ENCODE peak calls at places on chromosome 10, in six cellular contexts. C, L, U, F, D and H are unnamed samples.

GRCh38 chr10:77820349-77820748 is 106.2 kb downstream of the DLG5 start:
- DNase-seq in C (no peak), L (no peak), U (no peak), F (peak; percentile 37), D (no peak), H (no peak)

GRCh38 chr10:11395581-11396310 is 215.7 kb downstream of the USP6NL start:
- DNase-seq in C (no peak), L (no peak), U (no peak), F (no peak), D (no peak), H (no peak)

GRCh38 chr10:33224251-33224965 is 110.1 kb downstream of the NRP1 start:
- DNase-seq in C (no peak), L (no peak), U (no peak), F (no peak), D (no peak), H (no peak)

GRCh38 chr10:69801434-69802315 is at the start of gene COL13A1:
- DNase-seq in C (peak; percentile 67), L (peak; percentile 73), U (no peak), F (no peak), D (peak; percentile 66), H (peak; percentile 90)

GRCh38 chr10:18968196-18968595 is 80.4 kb upstream of the MALRD1 start:
- DNase-seq in C (no peak), L (no peak), U (no peak), F (no peak), D (no peak), H (no peak)

GRCh38 chr10:121449457-121450045 is 148.7 kb downstream of the FGFR2 start:
- DNase-seq in C (no peak), L (no peak), U (no peak), F (no peak), D (no peak), H (no peak)

GRCh38 chr10:75229961-75230360 is 5.8 kb downstream of the COMTD1 start:
- DNase-seq in C (peak; percentile 59), L (no peak), U (no peak), F (no peak), D (no peak), H (peak; percentile 69)

GRCh38 chr10:24465124-24465874 is 256.4 kb downstream of the KIAA1217 start:
- DNase-seq in C (peak; percentile 45), L (no peak), U (no peak), F (no peak), D (no peak), H (peak; percentile 91)

GRCh38 chr10:76255241-76255640 is 823.8 kb downstream of the LRMDA start:
- DNase-seq in C (no peak), L (no peak), U (no peak), F (no peak), D (no peak), H (peak; percentile 4)

GRCh38 chr10:31759124-31759798 is 169.4 kb downstream of the ARHGAP12 start:
- DNase-seq in C (peak; percentile 43), L (peak; percentile 71), U (no peak), F (no peak), D (peak; percentile 60), H (peak; percentile 88)

GRCh38 chr10:79345241-79346011 is 1.8 kb upstream of the PPIF start:
- DNase-seq in C (no peak), L (peak; percentile 64), U (peak; percentile 21), F (no peak), D (no peak), H (no peak)

GRCh38 chr10:47025540-47026300 is 114.5 kb downstream of the PTPN20 start:
- DNase-seq in C (peak; percentile 22), L (peak; percentile 53), U (peak; percentile 17), F (no peak), D (peak; percentile 63), H (peak; percentile 94)

GRCh38 chr10:69710008-69710905 is 80.2 kb downstream of the FAM241B start:
- DNase-seq in C (no peak), L (peak; percentile 46), U (no peak), F (no peak), D (no peak), H (no peak)

GRCh38 chr10:60944159-60944909 is at the start of gene RHOBTB1:
- DNase-seq in C (peak; percentile 82), L (peak; percentile 91), U (peak; percentile 74), F (peak; percentile 43), D (peak; percentile 83), H (peak; percentile 92)

GRCh38 chr10:70699659-70700174 is 27.4 kb downstream of the ADAMTS14 start:
- DNase-seq in C (no peak), L (no peak), U (no peak), F (peak; percentile 29), D (no peak), H (no peak)

GRCh38 chr10:3131098-3131497 is 41.5 kb downstream of the PITRM1 start:
- DNase-seq in C (peak; percentile 43), L (no peak), U (no peak), F (peak; percentile 25), D (no peak), H (peak; percentile 30)

GRCh38 chr10:119162693-119163092 is 2.8 kb downstream of the SFXN4 start:
- DNase-seq in C (no peak), L (no peak), U (no peak), F (no peak), D (no peak), H (no peak)

GRCh38 chr10:127278001-127278400 is 81.6 kb upstream of the INSYN2A start:
- DNase-seq in C (peak; percentile 26), L (no peak), U (no peak), F (peak; percentile 76), D (no peak), H (peak; percentile 26)

GRCh38 chr10:76618641-76619040 is 1019.0 kb downstream of the KCNMA1 start:
- DNase-seq in C (no peak), L (no peak), U (no peak), F (peak; percentile 69), D (no peak), H (no peak)

GRCh38 chr10:109996766-109997171 is 11.0 kb upstream of the ADD3 start:
- DNase-seq in C (no peak), L (no peak), U (no peak), F (no peak), D (no peak), H (no peak)
- H3K4me3 ChIP-seq in C (no peak overlapping the region), L (no peak overlapping the region), U (no peak overlapping the region), F (no peak overlapping the region), D (no peak overlapping the region), H (no peak overlapping the region)

GRCh38 chr10:5615263-5615820 is 51.1 kb downstream of the ASB13 start:
- DNase-seq in C (no peak), L (no peak), U (no peak), F (no peak), D (no peak), H (no peak)

GRCh38 chr10:5618042-5618441 is 48.4 kb downstream of the ASB13 start:
- DNase-seq in C (no peak), L (no peak), U (no peak), F (no peak), D (no peak), H (no peak)

GRCh38 chr10:5616046-5616445 is 50.3 kb downstream of the ASB13 start:
- DNase-seq in C (no peak), L (no peak), U (no peak), F (no peak), D (no peak), H (no peak)

GRCh38 chr10:5617521-5617920 is 48.9 kb downstream of the ASB13 start:
- DNase-seq in C (no peak), L (no peak), U (no peak), F (no peak), D (no peak), H (no peak)

GRCh38 chr10:5616871-5617270 is 49.5 kb downstream of the ASB13 start:
- DNase-seq in C (no peak), L (no peak), U (no peak), F (no peak), D (no peak), H (peak; percentile 10)
- H3K4me3 ChIP-seq in C (no peak overlapping the region), L (no peak overlapping the region), U (no peak overlapping the region), F (no peak overlapping the region), D (no peak overlapping the region), H (no peak overlapping the region)

DNA sequence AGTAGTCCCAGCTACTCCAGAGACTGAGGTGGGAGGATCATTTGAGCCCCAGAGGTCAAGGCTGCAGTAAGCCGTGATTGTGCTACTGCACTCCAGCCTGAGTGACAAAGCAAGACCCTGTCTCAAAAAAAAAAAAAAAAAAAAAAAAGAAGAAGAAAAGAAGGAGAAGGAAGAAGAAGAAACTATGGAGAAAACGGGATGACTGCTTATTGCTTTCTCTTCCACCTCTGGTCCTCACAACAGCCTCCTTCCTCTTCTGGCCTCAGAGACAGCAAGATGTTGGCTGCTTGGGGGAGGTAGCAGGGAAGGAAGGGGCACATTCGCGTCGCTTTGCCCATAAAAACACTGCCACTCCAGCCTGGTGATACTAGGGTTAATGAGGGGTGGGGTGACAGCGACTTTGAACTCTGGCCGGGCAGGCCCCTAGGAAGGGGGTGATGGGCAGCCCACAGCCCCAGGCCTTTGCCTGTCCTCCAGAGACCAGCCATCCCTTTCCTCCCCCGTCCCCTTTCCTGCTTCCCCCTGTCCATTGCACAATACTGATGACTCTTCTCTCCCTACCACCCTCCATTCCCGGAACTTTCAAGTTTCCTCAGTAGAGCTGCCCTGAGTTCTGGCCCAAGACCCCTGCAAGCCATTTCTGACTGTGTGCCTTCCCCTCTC is 2.0 kb upstream of the CUEDC2 start:
- DNase-seq in C (peak; percentile 84), L (no peak), U (no peak), F (no peak), D (no peak), H (peak; percentile 80)
- H3K4me3 ChIP-seq in C (no peak overlapping the region), L (no peak overlapping the region), U (no peak overlapping the region), F (no peak overlapping the region), D (no peak overlapping the region), H (peak overlapping the region; percentile 28)

GRCh38 chr10:28812384-28813372 is 135.4 kb downstream of the BAMBI start:
- DNase-seq in C (no peak), L (no peak), U (no peak), F (no peak), D (no peak), H (no peak)

GRCh38 chr10:28811639-28812349 is 134.5 kb downstream of the BAMBI start:
- DNase-seq in C (no peak), L (no peak), U (no peak), F (no peak), D (no peak), H (no peak)

GRCh38 chr10:28808693-28809092 is 131.4 kb downstream of the BAMBI start:
- DNase-seq in C (no peak), L (no peak), U (no peak), F (no peak), D (no peak), H (no peak)

GRCh38 chr10:28807760-28808613 is 130.7 kb downstream of the BAMBI start:
- DNase-seq in C (peak; percentile 62), L (no peak), U (no peak), F (no peak), D (no peak), H (no peak)

DNA sequence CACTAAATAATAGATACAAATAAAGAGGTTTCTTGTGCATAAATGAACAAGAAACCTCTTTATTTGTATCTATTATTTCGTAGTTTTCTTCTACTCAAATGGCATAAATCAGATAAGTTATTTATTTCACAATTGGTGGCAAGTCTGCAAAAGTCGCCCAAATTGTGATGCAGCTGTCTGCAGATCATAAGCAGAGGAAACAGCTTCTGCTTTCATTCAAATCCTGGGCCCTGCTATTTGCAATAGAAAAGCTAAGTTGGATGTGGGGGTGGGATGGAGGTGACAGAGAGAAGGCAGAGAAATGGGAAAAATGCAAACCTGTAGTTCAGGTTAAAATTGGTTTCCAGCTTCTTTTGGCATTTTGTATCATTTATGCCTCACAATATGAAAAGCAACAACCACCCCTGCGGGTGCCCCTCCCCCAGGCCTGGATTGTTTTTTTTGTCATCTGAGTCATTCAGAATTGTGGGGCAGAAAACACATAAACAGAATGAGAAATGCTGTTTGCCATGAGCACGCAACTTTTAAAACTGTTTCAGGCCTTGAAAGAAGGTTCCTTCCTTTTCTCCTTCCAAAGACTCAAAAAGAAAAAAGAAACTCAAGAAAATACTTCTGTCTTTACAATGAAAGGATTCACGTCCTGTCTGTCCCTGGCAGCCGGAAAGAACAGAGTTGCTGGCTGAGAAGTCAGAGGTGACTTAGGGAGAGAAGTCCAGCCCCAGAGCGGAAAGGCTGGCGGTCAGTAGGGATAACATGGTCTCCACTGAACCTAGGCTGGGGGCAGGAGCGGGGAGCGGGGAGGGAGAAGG is 132.9 kb downstream of the BAMBI start:
- DNase-seq in C (peak; percentile 14), L (no peak), U (no peak), F (no peak), D (no peak), H (no peak)
- H3K4me3 ChIP-seq in C (no peak overlapping the region), L (no peak overlapping the region), U (no peak overlapping the region), F (no peak overlapping the region), D (no peak overlapping the region), H (no peak overlapping the region)